ENCODE peak calls at places on chromosomes 7 and 10, in six cellular contexts. J, B, K, Z, E and C are unnamed samples.
A peak's percentile ranks its signal among the peaks of the same experiment; 100 is the strongest.

GRCh38 chr7:70457477-70458194 is 674.3 kb upstream of the GALNT17 start:
- DNase-seq in E (no peak), B (no peak), J (no peak), K (no peak), Z (no peak), C (no peak)

GRCh38 chr7:98872328-98872924 is 2.6 kb upstream of the TMEM130 start:
- DNase-seq in B (no peak), K (no peak), Z (no peak), J (peak; percentile 27), E (no peak), C (no peak)

GRCh38 chr7:42456267-42456666 is 219.3 kb upstream of the GLI3 start:
- DNase-seq in E (no peak), Z (no peak), J (no peak), B (no peak), K (no peak), C (no peak)

GRCh38 chr7:85464042-85464651 is 277.3 kb upstream of the SEMA3D start:
- DNase-seq in E (no peak), Z (no peak), J (no peak), B (no peak), K (no peak), C (no peak)

GRCh38 chr10:27779462-27779861 is 33.8 kb upstream of the MKX start:
- DNase-seq in Z (no peak), E (no peak), J (no peak), K (no peak), B (no peak), C (no peak)

GRCh38 chr10:61888744-61889143 is 12.8 kb upstream of the ARID5B start:
- DNase-seq in E (peak; percentile 32), K (no peak), Z (no peak), J (no peak), B (no peak), C (no peak)

GRCh38 chr7:88302486-88302885 is 4.2 kb downstream of the STEAP4 start:
- DNase-seq in K (no peak), J (no peak), Z (no peak), E (no peak), B (no peak), C (no peak)

GRCh38 chr7:110157631-110158362 is 933.1 kb upstream of the LRRN3 start:
- DNase-seq in B (no peak), J (no peak), K (no peak), E (no peak), Z (no peak), C (no peak)

GRCh38 chr7:111074772-111075152 is 16.2 kb upstream of the LRRN3 start:
- DNase-seq in B (no peak), K (no peak), J (no peak), Z (no peak), E (no peak), C (no peak)

DNA sequence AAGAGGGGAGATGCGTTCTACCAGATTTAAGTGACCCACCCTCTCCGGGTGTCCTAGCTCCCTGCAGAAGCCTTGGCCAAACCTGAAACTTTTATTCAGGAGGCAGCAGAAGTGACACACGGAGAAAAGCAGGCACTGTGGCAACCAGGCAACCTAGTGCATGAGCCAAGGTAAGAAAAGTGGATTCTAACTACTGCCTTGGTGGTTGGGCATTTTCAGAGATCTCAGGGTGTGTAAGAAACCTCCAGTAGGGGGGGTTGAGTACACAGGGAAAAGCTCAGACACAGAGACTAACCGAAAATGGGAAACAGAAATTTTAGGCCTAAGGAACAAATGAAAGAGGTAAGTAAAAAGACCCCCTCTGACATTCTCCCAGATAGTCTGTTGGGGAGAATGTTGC is 645.7 kb downstream of the ANKRD7 start:
- DNase-seq in Z (no peak), J (no peak), E (no peak), K (no peak), B (no peak), C (no peak)
- TF ChIP-seq CTCF in Z (no peak), J (no peak), E (no peak), K (no peak), B (no peak), C (no peak)

DNA sequence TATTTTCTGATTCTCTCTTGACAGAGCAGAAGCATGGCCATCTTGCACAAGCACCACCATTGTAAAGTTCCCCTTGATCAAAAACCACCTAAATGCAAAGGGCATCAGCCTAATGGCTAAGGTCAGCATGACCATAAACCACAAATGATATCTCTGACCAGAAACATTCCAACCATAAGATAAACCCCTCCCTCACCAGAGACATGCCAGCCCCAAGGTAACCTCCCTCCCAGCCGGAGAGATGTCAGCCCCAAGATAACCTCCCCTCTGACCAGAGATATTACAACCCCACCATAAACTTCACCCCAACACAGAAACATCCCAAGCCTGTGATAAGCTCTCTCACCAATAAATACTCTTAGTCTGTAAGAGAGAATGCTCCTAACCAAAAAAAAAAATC is 72.1 kb upstream of the CDK1 start:
- DNase-seq in J (no peak), B (no peak), K (no peak), E (no peak), Z (no peak), C (no peak)
- TF ChIP-seq CTCF in J (no peak), B (no peak), K (no peak), E (no peak), Z (no peak), C (no peak)

GRCh38 chr10:110426294-110427153 is 71.2 kb upstream of the DUSP5 start:
- DNase-seq in E (peak; percentile 77), J (no peak), B (peak; percentile 30), K (no peak), Z (no peak), C (peak; percentile 67)
- TF ChIP-seq CTCF in E (no peak), J (no peak), B (no peak), K (no peak), Z (no peak), C (no peak)

GRCh38 chr10:125003146-125003900 is 61.4 kb downstream of the ZRANB1 start:
- DNase-seq in E (no peak), J (peak; percentile 43), K (no peak), B (peak; percentile 8), Z (peak; percentile 11), C (no peak)
- TF ChIP-seq CTCF in E (no peak), J (no peak), K (no peak), B (no peak), Z (no peak), C (no peak)

DNA sequence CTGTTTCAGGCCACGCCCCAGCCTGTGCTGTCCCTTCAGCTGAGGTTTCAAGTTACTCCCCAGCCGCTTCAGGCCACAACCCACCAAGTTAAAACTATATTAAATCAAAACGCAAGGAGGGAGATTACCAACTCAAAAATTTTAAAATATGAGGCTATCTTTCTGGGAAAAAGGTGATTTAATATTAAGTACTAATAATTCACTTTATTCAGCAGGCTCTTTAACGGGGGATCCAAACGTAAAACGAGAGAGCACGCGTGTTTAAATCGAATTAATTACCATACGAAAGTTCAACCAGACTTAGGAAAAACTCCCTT is 1.2 kb upstream of the AKR1B15 start:
- DNase-seq in E (peak; percentile 71), J (peak; percentile 67), Z (no peak), B (peak; percentile 59), K (no peak), C (no peak)
- TF ChIP-seq CTCF in E (no peak), J (no peak), Z (no peak), B (no peak), K (no peak), C (no peak)